ENCODE peak calls at places on chromosomes 4 and X, in ten cellular contexts. N is GM23338; J is Calu3; K is colonic mucosa; Q is mesothelial cell of epicardium; H is AG09319; E is CD4-positive, alpha-beta T cell; D is hepatocyte; O is right atrium auricular region; C is IMR-90. A is an unnamed sample.

GRCh38 chr4:81260443-81261102 is 45.6 kb upstream of the PRKG2 start:
- DNase-seq in H (no peak), C (no peak), N (peak), K (no peak), E (no peak), J (no peak), Q (no peak), O (no peak), D (no peak), A (no peak)

GRCh38 chrX:68060506-68061205 is 372.6 kb downstream of the OPHN1 start:
- DNase-seq in C (no peak), O (no peak), H (no peak), D (no peak), J (no peak), N (peak), Q (no peak), K (no peak), E (no peak), A (no peak)

GRCh38 chr4:5510506-5510905 is 197.9 kb downstream of the EVC2 start:
- DNase-seq in O (no peak), D (no peak), J (no peak), K (no peak), E (no peak), H (no peak), N (no peak), Q (no peak), C (no peak), A (no peak)

GRCh38 chrX:41350976-41351569 is 17.1 kb downstream of the DDX3X start:
- DNase-seq in K (no peak), E (no peak), O (no peak), N (peak), Q (no peak), J (no peak), D (no peak), C (peak), H (no peak), A (no peak)

GRCh38 chr4:93285346-93285745 is 543.2 kb upstream of the ATOH1 start:
- DNase-seq in E (no peak), O (no peak), D (no peak), H (no peak), C (no peak), J (no peak), Q (no peak), N (no peak), K (no peak), A (no peak)

GRCh38 chr4:187268940-187269339 is 545.3 kb upstream of the FAT1 start:
- DNase-seq in Q (no peak), J (no peak), E (no peak), D (peak), O (no peak), K (no peak), N (no peak), C (peak), H (no peak), A (no peak)

GRCh38 chr4:1981251-1982055 is 27.3 kb downstream of the NELFA start:
- DNase-seq in J (no peak), E (no peak), D (no peak), O (no peak), C (peak), K (peak), H (no peak), Q (no peak), N (peak), A (no peak)

GRCh38 chr4:27702710-27703431 is 842.2 kb downstream of the STIM2 start:
- DNase-seq in K (no peak), J (peak), O (no peak), E (no peak), C (peak), Q (no peak), H (no peak), N (peak), D (peak), A (no peak)

GRCh38 chrX:13357925-13358324 is 38.1 kb upstream of the ATXN3L start:
- DNase-seq in N (no peak), O (no peak), J (no peak), Q (no peak), C (peak), D (peak), E (no peak), K (no peak), H (no peak), A (no peak)

GRCh38 chr4:107444-108429 is 16.6 kb upstream of the ZNF718 start:
- DNase-seq in C (no peak), E (no peak), K (no peak), D (peak), Q (no peak), N (peak), H (no peak), J (no peak), O (no peak), A (no peak)

GRCh38 chrX:46865281-46865680 is 28.4 kb downstream of the RP2 start:
- DNase-seq in D (no peak), J (no peak), K (no peak), H (no peak), Q (no peak), O (no peak), N (no peak), C (peak), E (no peak), A (no peak)

GRCh38 chrX:57871463-57871862 is 38.8 kb downstream of the ZXDA start:
- DNase-seq in J (no peak), O (no peak), N (no peak), K (no peak), D (no peak), E (no peak), Q (no peak), H (no peak), C (no peak), A (no peak)

GRCh38 chr4:146159384-146160058 is 16.0 kb upstream of the LSM6 start:
- DNase-seq in Q (no peak), E (no peak), C (no peak), O (no peak), D (no peak), J (no peak), K (no peak), H (no peak), N (no peak), A (no peak)

GRCh38 chrX:27987862-27988646 is 6.8 kb upstream of the DCAF8L1 start:
- DNase-seq in O (no peak), K (peak), E (no peak), D (peak), N (no peak), C (no peak), J (no peak), H (no peak), Q (no peak), A (peak)

GRCh38 chrX:2385224-2385623 is 115.6 kb downstream of the DHRSX start:
- DNase-seq in D (no peak), Q (no peak), O (no peak), E (no peak), J (no peak), K (no peak), C (peak), H (no peak), N (no peak), A (no peak)

DNA sequence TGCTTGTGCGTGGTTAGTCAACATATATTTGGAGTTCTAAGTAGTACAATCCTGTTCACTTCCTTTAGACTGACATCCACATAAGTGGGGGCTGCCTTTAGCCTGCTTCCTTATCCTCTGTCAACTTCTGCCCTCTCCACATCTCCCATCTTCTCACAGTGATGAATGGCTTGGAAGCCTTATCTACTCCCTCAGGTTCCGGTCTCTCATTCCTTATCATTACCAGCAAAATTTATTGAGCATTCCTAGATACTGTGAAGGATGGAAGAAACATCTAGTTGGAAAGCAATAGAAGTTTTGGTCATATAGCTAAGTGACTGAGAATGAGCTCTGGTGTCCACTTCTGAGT is 25.2 kb downstream of the DOCK11 start:
- DNase-seq in C (no peak), H (no peak), N (no peak), O (no peak), K (no peak), Q (no peak), D (no peak), E (no peak), J (no peak), A (no peak)
- TF ChIP-seq CTCF in C (no peak), H (no peak), N (no peak), O (no peak), K (no peak), Q (no peak), D (no peak), E (no peak), J (no peak), A (no peak)

GRCh38 chrX:71514367-71515038 is 18.4 kb upstream of the OGT start:
- DNase-seq in C (no peak), H (no peak), E (no peak), D (no peak), O (no peak), J (no peak), K (no peak), N (no peak), Q (no peak), A (no peak)
- TF ChIP-seq CTCF in C (no peak), H (no peak), E (no peak), D (no peak), O (no peak), J (no peak), K (no peak), N (no peak), Q (no peak), A (no peak)

DNA sequence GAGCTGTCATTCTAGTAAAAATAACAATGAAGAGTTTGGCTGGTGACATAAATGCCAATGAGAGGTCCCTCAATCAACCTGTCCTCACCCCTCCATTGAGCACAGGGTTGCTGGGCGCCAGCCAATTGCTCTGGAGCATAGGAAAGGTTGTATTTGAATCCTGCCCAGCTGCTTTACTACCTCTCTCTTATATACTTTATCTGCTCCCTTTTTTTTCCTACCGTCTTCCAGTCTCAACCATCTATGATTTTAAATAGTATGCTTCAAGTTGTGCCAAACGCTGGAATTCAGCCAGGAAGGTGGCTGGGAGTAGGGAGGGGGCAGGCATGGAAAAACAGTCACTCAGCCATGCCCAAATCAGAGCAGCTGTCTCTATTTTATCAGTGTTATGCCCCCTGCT is 153.8 kb downstream of the NR3C2 start:
- DNase-seq in E (no peak), O (no peak), D (no peak), K (no peak), J (no peak), H (no peak), N (no peak), C (no peak), Q (no peak), A (no peak)
- TF ChIP-seq CTCF in E (no peak), O (no peak), D (no peak), K (no peak), J (no peak), H (no peak), N (no peak), C (no peak), Q (no peak), A (no peak)

DNA sequence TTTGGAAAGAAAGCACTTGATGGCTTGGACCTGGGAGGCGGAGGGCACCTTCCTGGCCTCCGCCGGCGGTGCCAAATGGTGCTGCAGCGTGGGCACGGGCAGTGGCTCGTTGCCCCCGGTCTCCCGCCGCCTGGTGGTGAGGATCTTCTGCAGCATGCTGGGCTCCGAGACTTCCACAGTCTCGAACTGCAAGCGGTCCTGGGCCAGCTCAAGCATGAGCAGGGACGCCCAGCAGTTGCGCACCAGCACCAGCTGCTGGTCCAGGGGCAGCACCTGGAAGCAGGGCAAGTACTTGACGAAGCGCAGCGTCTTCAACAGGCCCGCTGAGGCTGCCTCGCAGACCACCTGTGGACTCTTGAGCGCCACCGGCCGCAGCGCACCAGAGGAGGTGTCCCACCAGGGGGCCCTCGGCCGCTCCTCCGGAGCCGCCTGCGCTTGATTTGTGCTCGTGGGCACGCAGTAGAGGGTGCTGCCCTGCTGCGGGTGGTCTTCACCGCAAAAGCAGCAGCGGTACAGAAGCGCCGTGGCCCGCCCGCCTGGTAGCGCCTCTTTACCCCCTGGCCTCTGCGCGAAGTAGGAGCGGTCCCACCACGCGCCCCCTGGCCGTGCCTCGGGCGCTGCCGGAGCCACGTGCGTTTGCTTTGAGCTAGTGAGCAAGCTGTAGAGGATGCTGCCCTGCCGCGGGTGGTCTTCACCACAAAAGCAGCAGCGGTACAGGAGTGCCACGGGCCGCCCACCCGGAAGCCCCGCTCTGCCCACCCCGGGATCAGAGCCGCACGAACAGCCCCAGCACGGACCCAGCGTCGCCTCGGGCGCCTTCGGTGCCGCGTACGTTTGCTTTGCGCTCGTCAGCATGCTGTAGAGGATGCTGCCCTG is 689 bp downstream of the NR0B1 start:
- DNase-seq in D (peak), Q (no peak), C (no peak), E (no peak), J (no peak), H (no peak), O (no peak), N (peak), K (no peak), A (peak)
- TF ChIP-seq CTCF in D (peak), Q (peak), C (peak), E (no peak), J (no peak), H (peak), O (no peak), N (peak), K (no peak), A (peak)

DNA sequence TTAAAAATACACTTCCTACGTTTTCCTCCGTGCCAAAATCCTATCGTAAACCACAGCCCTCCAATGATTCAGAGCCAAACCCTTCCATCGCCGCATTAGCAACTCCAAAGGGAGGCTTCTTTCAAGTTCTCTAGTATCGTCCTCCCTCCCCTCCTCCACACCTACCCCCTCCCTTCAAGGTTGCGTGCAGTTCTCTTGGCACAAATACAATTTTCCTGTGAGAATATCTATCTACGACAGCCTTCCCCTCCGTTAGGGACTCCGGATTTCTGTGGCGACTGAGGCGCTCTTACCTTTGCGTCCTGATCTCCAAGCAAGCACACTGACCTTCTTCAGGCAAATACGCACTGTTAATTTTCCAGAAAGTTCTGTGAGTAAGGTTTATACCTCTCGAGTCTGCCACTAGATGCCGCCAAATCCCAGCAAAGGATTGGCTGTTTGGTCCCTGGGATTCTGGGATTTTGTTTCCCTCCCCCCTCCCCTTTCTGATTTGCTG is 1.2 kb upstream of the MORF4L2 start:
- DNase-seq in D (peak), C (peak), H (peak), J (peak), O (peak), K (peak), Q (peak), N (peak), E (peak), A (peak)
- TF ChIP-seq CTCF in D (peak), C (peak), H (peak), J (peak), O (peak), K (peak), Q (peak), N (peak), E (peak), A (peak)

GRCh38 chrX:37786666-37787337 is 6.9 kb downstream of the CYBB start:
- DNase-seq in K (no peak), J (no peak), O (no peak), C (no peak), N (no peak), H (no peak), Q (no peak), D (no peak), E (no peak), A (no peak)
- TF ChIP-seq CTCF in K (no peak), J (no peak), O (no peak), C (no peak), N (no peak), H (no peak), Q (no peak), D (no peak), E (no peak), A (no peak)

GRCh38 chr4:143127621-143128020 is 57.1 kb upstream of the USP38 start:
- DNase-seq in N (no peak), E (no peak), K (no peak), J (no peak), Q (no peak), O (no peak), D (no peak), C (no peak), H (no peak), A (no peak)
- TF ChIP-seq CTCF in N (no peak), E (no peak), K (no peak), J (no peak), Q (no peak), O (no peak), D (no peak), C (no peak), H (no peak), A (no peak)

DNA sequence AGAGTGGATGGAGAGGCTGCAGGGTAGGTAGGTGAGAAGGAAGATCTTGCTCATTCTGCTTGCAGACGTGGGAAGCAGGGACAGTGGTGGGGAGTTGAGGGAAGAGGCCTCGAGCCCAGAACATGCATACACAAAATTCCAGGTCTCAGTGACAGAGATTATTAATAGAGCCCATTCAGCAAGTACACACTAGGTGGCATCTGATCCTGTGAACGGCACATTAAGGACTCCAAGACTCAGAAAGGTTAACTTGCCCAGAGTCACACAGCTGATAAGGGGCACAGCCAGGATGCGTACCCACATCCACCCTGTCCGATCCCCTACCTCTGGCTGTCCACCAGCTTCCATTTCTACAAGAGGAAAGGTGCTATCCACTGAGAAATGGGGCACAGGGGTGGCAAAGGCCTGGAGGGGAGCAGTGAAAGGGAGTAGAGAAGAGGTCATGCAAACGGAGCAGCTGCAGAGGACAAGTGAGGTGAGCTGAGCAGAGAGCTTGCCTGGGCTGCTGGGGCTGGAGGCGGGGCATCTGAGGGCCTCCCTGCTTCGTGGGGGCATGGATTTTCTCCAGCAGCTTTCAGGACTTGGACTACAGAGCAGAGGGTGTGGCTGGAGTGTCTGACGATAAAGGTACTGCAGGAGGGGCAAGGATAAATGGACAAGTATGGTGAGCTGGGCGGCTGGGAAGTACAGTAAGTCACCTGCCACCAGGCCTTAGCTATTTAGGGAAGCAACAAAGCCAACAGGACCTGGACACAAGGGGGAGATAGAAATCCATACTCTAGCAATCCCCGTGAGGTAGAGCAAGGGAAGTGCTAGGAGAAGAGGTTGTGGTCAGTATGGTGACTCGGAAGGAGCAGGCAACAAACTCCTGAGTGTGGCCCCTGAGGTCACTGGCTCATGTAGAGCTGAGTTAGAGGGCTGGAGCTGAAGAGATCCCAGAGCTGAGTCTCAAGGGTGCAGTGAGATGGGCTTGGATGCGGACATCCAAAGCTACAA is 11.2 kb downstream of the IDS start:
- DNase-seq in J (no peak), H (no peak), O (no peak), Q (no peak), N (peak), E (no peak), K (no peak), C (no peak), D (no peak), A (no peak)
- TF ChIP-seq CTCF in J (no peak), H (no peak), O (no peak), Q (no peak), N (no peak), E (no peak), K (no peak), C (peak), D (no peak), A (no peak)

GRCh38 chrX:85111347-85111746 is 107.7 kb downstream of the APOOL start:
- DNase-seq in Q (no peak), J (no peak), H (no peak), D (peak), O (no peak), E (no peak), C (peak), K (peak), N (peak), A (no peak)
- TF ChIP-seq CTCF in Q (peak), J (no peak), H (peak), D (peak), O (peak), E (peak), C (peak), K (peak), N (peak), A (peak)

DNA sequence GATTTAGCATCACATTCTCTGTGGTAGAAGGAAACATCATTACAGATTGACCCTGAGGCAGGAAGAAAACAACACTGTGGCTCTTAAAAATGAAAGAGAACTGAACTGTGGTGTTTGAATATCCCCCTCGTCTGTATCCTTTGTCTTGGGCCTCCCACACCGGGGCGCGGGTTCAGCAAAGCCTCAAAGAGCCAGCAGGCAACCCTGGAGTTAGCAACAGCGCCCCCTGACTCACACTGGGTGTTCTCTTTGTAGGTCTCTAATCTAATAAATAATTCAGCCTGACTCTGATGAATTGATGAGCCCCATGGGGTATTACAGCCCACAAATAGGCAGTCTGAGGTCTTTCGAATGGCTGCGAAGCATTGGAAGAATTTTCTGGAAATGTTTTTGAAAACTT is 46.1 kb upstream of the CTSO start:
- DNase-seq in C (no peak), H (no peak), N (peak), K (no peak), E (no peak), O (no peak), Q (no peak), D (peak), J (no peak), A (no peak)
- TF ChIP-seq CTCF in C (no peak), H (peak), N (peak), K (no peak), E (no peak), O (no peak), Q (no peak), D (peak), J (no peak), A (peak)

A was measured in progenitor cell of endocrine pancreas.